ENCODE peak calls at places on chromosome 1, in ten cellular contexts. I is activated naive CD4-positive, alpha-beta T cell treated with anti-CD3 and anti-CD28 coated beads, Interleukin-2, amount 50 U/mL, for 72 hours; M is AG04450; W is IMR-90; B is NCI-H1417; F is activated T-helper 1 cell treated with Interleukin-2 at 50 U/mL for 16 hours; E is caudate nucleus; T is pons; K is AG08396; U is NCI-H2081 treated with DMSO at 0.1 percent for 48 hours. V is an unnamed sample.

GRCh38 chr1:245434285-245434684 is 279.5 kb downstream of the KIF26B start:
- DNase-seq in T (no peak), I (no peak), F (no peak), B (no peak), K (no peak), U (no peak), E (no peak), W (no peak), M (no peak), V (no peak)

GRCh38 chr1:234926574-234927311 is 201.9 kb downstream of the TOMM20 start:
- DNase-seq in K (no peak), B (no peak), U (no peak), M (no peak), F (no peak), W (no peak), I (peak), E (no peak), T (peak), V (no peak)

GRCh38 chr1:225889743-225890142 is 797 bp upstream of the LEFTY1 start:
- DNase-seq in F (no peak), B (no peak), E (no peak), T (no peak), U (no peak), K (no peak), W (no peak), I (no peak), M (no peak), V (no peak)

GRCh38 chr1:220701974-220702373 is 11.8 kb downstream of the C1orf115 start:
- DNase-seq in F (no peak), K (no peak), M (no peak), U (no peak), B (no peak), I (no peak), E (no peak), T (no peak), W (no peak), V (no peak)

GRCh38 chr1:151989131-151989868 is 4.4 kb downstream of the S100A10 start:
- DNase-seq in W (peak), I (no peak), K (peak), F (no peak), B (no peak), T (no peak), M (no peak), U (no peak), E (no peak), V (peak)

GRCh38 chr1:86207323-86207722 is 50.8 kb upstream of the COL24A1 start:
- DNase-seq in E (no peak), W (peak), I (no peak), B (no peak), M (peak), K (peak), T (no peak), U (no peak), F (no peak), V (no peak)

GRCh38 chr1:28573564-28573963 is 18.5 kb upstream of the RAB42 start:
- DNase-seq in B (no peak), U (no peak), K (no peak), F (no peak), W (no peak), E (no peak), T (no peak), I (no peak), M (no peak), V (no peak)

GRCh38 chr1:51305371-51305823 is 25.0 kb downstream of the TTC39A start:
- DNase-seq in I (no peak), T (no peak), M (no peak), E (no peak), U (no peak), F (no peak), W (no peak), K (no peak), B (no peak), V (no peak)

GRCh38 chr1:178451529-178451928 is 45.2 kb downstream of the CLEC20A start:
- DNase-seq in B (no peak), I (no peak), T (no peak), E (no peak), F (no peak), W (peak), M (peak), K (peak), U (no peak), V (no peak)

GRCh38 chr1:152143147-152143845 is 15.7 kb downstream of the RPTN start:
- DNase-seq in F (no peak), B (no peak), T (no peak), W (no peak), M (no peak), U (no peak), I (no peak), E (no peak), K (no peak), V (no peak)

V was measured in CD14-positive monocyte.